ENCODE peak calls at places on chromosomes 2 and 18, in nine cellular contexts. Q is WTC11; E is stimulated activated CD4-positive, alpha-beta T cell treated with anti-CD3 and anti-CD28 coated beads, Interleukin-2, amount 100 ng/mL, for 24 hours; D is NCI-H1417; Y is aorta; A is T-helper 2 cell; P is mucosa of gallbladder; R is nucleus accumbens; T is NCI-H1092. I is an unnamed sample.
A peak's percentile ranks its signal among the peaks of the same experiment; 100 is the strongest.

GRCh38 chr2:219451626-219452360 is 17.1 kb downstream of the SPEG start:
- DNase-seq in Q (no peak), E (no peak), D (no peak), Y (peak; percentile 97), A (no peak), P (no peak), R (no peak), T (no peak), I (no peak)

GRCh38 chr18:46289931-46290330 is 185.7 kb downstream of the HAUS1 start:
- DNase-seq in Q (no peak), E (no peak), D (no peak), Y (no peak), A (no peak), P (no peak), R (no peak), T (no peak), I (no peak)

GRCh38 chr2:72153026-72153791 is 5.5 kb upstream of the CYP26B1 start:
- DNase-seq in Q (no peak), E (peak; percentile 6), D (no peak), Y (no peak), A (no peak), P (peak; percentile 7), R (no peak), T (no peak), I (no peak)

GRCh38 chr2:232491139-232491780 is 3.6 kb upstream of the ECEL1 start:
- DNase-seq in Q (no peak), E (no peak), D (no peak), Y (peak; percentile 66), A (no peak), P (no peak), R (no peak), T (no peak), I (no peak)

GRCh38 chr2:165462433-165462832 is 7.1 kb upstream of the CSRNP3 start:
- DNase-seq in Q (no peak), E (no peak), D (no peak), Y (no peak), A (no peak), P (no peak), R (no peak), T (peak; percentile 84), I (no peak)

GRCh38 chr2:42385225-42385624 is 24.2 kb upstream of the COX7A2L start:
- DNase-seq in Q (peak; percentile 54), E (no peak), D (no peak), Y (no peak), A (no peak), P (no peak), R (no peak), T (no peak), I (no peak)

GRCh38 chr2:145815933-145816332 is 1296.0 kb upstream of the ZEB2 start:
- DNase-seq in Q (no peak), E (no peak), D (no peak), Y (no peak), A (no peak), P (no peak), R (no peak), T (no peak), I (no peak)

GRCh38 chr2:112163541-112163981 is 25.4 kb downstream of the FBLN7 start:
- DNase-seq in Q (no peak), E (no peak), D (no peak), Y (peak; percentile 41), A (no peak), P (no peak), R (no peak), T (no peak), I (no peak)

GRCh38 chr2:112622528-112622849 is 23.2 kb upstream of the SLC20A1 start:
- DNase-seq in Q (no peak), E (no peak), D (no peak), Y (no peak), A (no peak), P (no peak), R (no peak), T (no peak), I (no peak)

GRCh38 chr18:48408111-48408726 is 964 bp downstream of the ZBTB7C start:
- DNase-seq in Q (peak; percentile 28), E (no peak), D (no peak), Y (peak; percentile 81), A (no peak), P (no peak), R (no peak), T (no peak), I (no peak)

GRCh38 chr2:181781082-181781786 is 100.9 kb upstream of the NEUROD1 start:
- DNase-seq in Q (peak; percentile 9), E (no peak), D (no peak), Y (no peak), A (no peak), P (no peak), R (no peak), T (no peak), I (no peak)

GRCh38 chr2:176535480-176536113 is 266.4 kb downstream of the MTX2 start:
- DNase-seq in Q (no peak), E (no peak), D (peak; percentile 14), Y (no peak), A (no peak), P (no peak), R (no peak), T (peak; percentile 40), I (no peak)

GRCh38 chr2:163681765-163682164 is 54.0 kb downstream of the FIGN start:
- DNase-seq in Q (no peak), E (no peak), D (no peak), Y (no peak), A (no peak), P (peak; percentile 19), R (no peak), T (no peak), I (no peak)

GRCh38 chr2:135052997-135053474 is 944 bp downstream of the RAB3GAP1 start:
- DNase-seq in Q (no peak), E (peak; percentile 40), D (no peak), Y (no peak), A (no peak), P (no peak), R (no peak), T (no peak), I (no peak)

GRCh38 chr18:49967171-49967570 is 153.8 kb upstream of the ACAA2 start:
- DNase-seq in Q (no peak), E (no peak), D (no peak), Y (no peak), A (no peak), P (no peak), R (no peak), T (no peak), I (no peak)

GRCh38 chr2:186716899-186717811 is 23.3 kb downstream of the FAM171B start:
- DNase-seq in Q (no peak), E (no peak), D (no peak), Y (no peak), A (no peak), P (no peak), R (no peak), T (no peak), I (no peak)

GRCh38 chr18:79413426-79413825 is 17.7 kb downstream of the NFATC1 start:
- DNase-seq in Q (no peak), E (no peak), D (no peak), Y (peak; percentile 63), A (no peak), P (no peak), R (no peak), T (no peak), I (no peak)

GRCh38 chr2:45771251-45771650 is 119.8 kb downstream of the PRKCE start:
- DNase-seq in Q (peak; percentile 17), E (no peak), D (peak; percentile 69), Y (no peak), A (no peak), P (peak; percentile 41), R (no peak), T (no peak), I (no peak)

GRCh38 chr2:28250006-28250405 is 142.7 kb upstream of the FOSL2 start:
- DNase-seq in Q (no peak), E (no peak), D (no peak), Y (no peak), A (no peak), P (no peak), R (no peak), T (no peak), I (no peak)

GRCh38 chr2:118431188-118431562 is 342.9 kb downstream of the INSIG2 start:
- DNase-seq in Q (no peak), E (no peak), D (no peak), Y (no peak), A (no peak), P (no peak), R (no peak), T (no peak), I (no peak)

GRCh38 chr2:57399061-57399460 is 647.5 kb upstream of the VRK2 start:
- DNase-seq in Q (no peak), E (no peak), D (no peak), Y (no peak), A (no peak), P (no peak), R (no peak), T (no peak), I (no peak)

GRCh38 chr18:61635901-61636528 is 256.8 kb downstream of the RNF152 start:
- DNase-seq in Q (peak; percentile 62), E (peak; percentile 46), D (peak; percentile 70), Y (no peak), A (no peak), P (peak; percentile 56), R (peak; percentile 1), T (peak; percentile 49), I (peak; percentile 6)

GRCh38 chr18:49359732-49360444 is 100.6 kb downstream of the DYM start:
- DNase-seq in Q (no peak), E (no peak), D (no peak), Y (no peak), A (no peak), P (no peak), R (no peak), T (no peak), I (no peak)

GRCh38 chr2:190718652-190719526 is 70.0 kb downstream of the NAB1 start:
- DNase-seq in Q (no peak), E (peak; percentile 79), D (no peak), Y (no peak), A (no peak), P (peak; percentile 55), R (no peak), T (no peak), I (no peak)

GRCh38 chr2:205683179-205683978 is 1.1 kb downstream of the NRP2 start:
- DNase-seq in Q (no peak), E (no peak), D (no peak), Y (no peak), A (no peak), P (no peak), R (no peak), T (no peak), I (no peak)

GRCh38 chr2:27049422-27050280 is 1.8 kb upstream of the AGBL5 start:
- DNase-seq in Q (no peak), E (peak; percentile 72), D (no peak), Y (peak; percentile 86), A (peak; percentile 39), P (no peak), R (no peak), T (no peak), I (no peak)

GRCh38 chr2:205864511-205864910 is 182.2 kb downstream of the NRP2 start:
- DNase-seq in Q (no peak), E (no peak), D (no peak), Y (no peak), A (no peak), P (no peak), R (no peak), T (no peak), I (no peak)

GRCh38 chr2:12538300-12538699 is 178.4 kb upstream of the TRIB2 start:
- DNase-seq in Q (no peak), E (no peak), D (peak; percentile 44), Y (no peak), A (no peak), P (no peak), R (no peak), T (no peak), I (no peak)

GRCh38 chr2:176110975-176111663 is 4.0 kb downstream of the HOXD11 start:
- DNase-seq in Q (peak; percentile 80), E (no peak), D (no peak), Y (no peak), A (no peak), P (no peak), R (no peak), T (peak; percentile 78), I (no peak)

I was measured in NCI-H1048.